ENCODE peak calls at places on chromosomes 6 and 20, in nine cellular contexts. N is stomach, Z is K562, L is transverse colon, U is endothelial cell of umbilical vein, X is sigmoid colon, I is HCT116, J is spleen, Y is suprapubic skin. A is an unnamed sample.

GRCh38 chr6:106163966-106164877 is 78.1 kb downstream of the PRDM1 start:
- DNase-seq in X (peak), U (no peak), Z (no peak), L (peak), Y (no peak), I (no peak), J (peak), N (no peak), A (no peak)

GRCh38 chr6:126764104-126764503 is 354.4 kb upstream of the RSPO3 start:
- DNase-seq in Z (no peak), X (no peak), J (no peak), I (no peak), L (no peak), U (no peak), N (no peak), Y (no peak), A (no peak)

GRCh38 chr6:157233686-157234085 is 89.6 kb downstream of the TMEM242 start:
- DNase-seq in X (peak), L (no peak), U (no peak), Z (no peak), N (no peak), I (no peak), Y (peak), J (no peak), A (no peak)

GRCh38 chr6:53233309-53233708 is 84.7 kb upstream of the GCM1 start:
- DNase-seq in X (no peak), I (no peak), Y (no peak), J (no peak), Z (no peak), L (no peak), U (no peak), N (no peak), A (no peak)

GRCh38 chr6:113396644-113397201 is 460.4 kb upstream of the MARCKS start:
- DNase-seq in L (no peak), Z (no peak), X (no peak), U (no peak), N (peak), J (no peak), Y (no peak), I (no peak), A (no peak)

GRCh38 chr6:139378882-139379341 is 4.5 kb upstream of the CITED2 start:
- DNase-seq in N (no peak), L (no peak), Y (no peak), J (no peak), X (no peak), U (no peak), Z (no peak), I (no peak), A (no peak)

GRCh38 chr6:133040025-133040838 is 200.9 kb upstream of the EYA4 start:
- DNase-seq in N (no peak), J (no peak), Y (no peak), I (peak), Z (no peak), U (peak), L (no peak), X (no peak), A (no peak)

GRCh38 chr6:5072440-5072839 is 12.7 kb upstream of the PPP1R3G start:
- DNase-seq in Y (no peak), L (no peak), N (no peak), I (no peak), J (no peak), U (no peak), X (no peak), Z (no peak), A (no peak)

GRCh38 chr6:145705561-145705960 is 29.8 kb downstream of the EPM2A start:
- DNase-seq in L (no peak), U (peak), J (no peak), Z (no peak), N (no peak), X (no peak), I (no peak), Y (no peak), A (no peak)

GRCh38 chr6:15623282-15624116 is 39.3 kb downstream of the DTNBP1 start:
- DNase-seq in Y (no peak), L (no peak), U (peak), X (peak), J (no peak), Z (no peak), I (no peak), N (no peak), A (no peak)

GRCh38 chr20:32648761-32649615 is 24.8 kb downstream of the C20orf203 start:
- DNase-seq in J (no peak), L (no peak), N (no peak), Y (no peak), X (no peak), I (peak), U (no peak), Z (no peak), A (no peak)

GRCh38 chr6:82006027-82006738 is 241.4 kb downstream of the IBTK start:
- DNase-seq in Y (no peak), L (peak), J (no peak), U (no peak), N (no peak), Z (no peak), I (no peak), X (no peak), A (no peak)

GRCh38 chr6:102216232-102216631 is 822.7 kb downstream of the GRIK2 start:
- DNase-seq in L (no peak), I (no peak), J (no peak), X (no peak), U (no peak), Z (no peak), N (no peak), Y (no peak), A (no peak)

GRCh38 chr6:125370343-125370742 is 68.6 kb upstream of the HDDC2 start:
- DNase-seq in Y (no peak), U (no peak), L (no peak), X (no peak), I (no peak), J (no peak), N (no peak), Z (no peak), A (no peak)

GRCh38 chr6:85068221-85068620 is 303.8 kb upstream of the TBX18 start:
- DNase-seq in L (no peak), I (no peak), Z (no peak), U (no peak), J (no peak), N (no peak), Y (no peak), X (no peak), A (no peak)

GRCh38 chr6:67639161-67639560 is 995.9 kb upstream of the ADGRB3 start:
- DNase-seq in X (no peak), J (no peak), I (no peak), L (no peak), N (no peak), Y (no peak), Z (no peak), U (no peak), A (no peak)

GRCh38 chr6:145544031-145544430 is 191.3 kb downstream of the EPM2A start:
- DNase-seq in X (no peak), Y (no peak), I (peak), U (no peak), L (no peak), J (no peak), Z (no peak), N (no peak), A (no peak)

GRCh38 chr6:167495506-167496391 is 170.9 kb downstream of the TTLL2 start:
- DNase-seq in Z (no peak), I (no peak), X (peak), Y (no peak), U (no peak), J (no peak), L (no peak), N (no peak), A (no peak)

GRCh38 chr20:23881371-23881770 is 1.8 kb upstream of the CST5 start:
- DNase-seq in Z (no peak), U (no peak), X (no peak), Y (no peak), J (no peak), N (no peak), I (no peak), L (no peak), A (no peak)

GRCh38 chr20:40688129-40689099 is 622 bp downstream of the MAFB start:
- DNase-seq in X (no peak), L (no peak), J (no peak), Y (no peak), Z (no peak), I (no peak), N (no peak), U (no peak), A (no peak)

GRCh38 chr20:40686893-40687292 is 2.1 kb downstream of the MAFB start:
- DNase-seq in I (no peak), U (no peak), L (no peak), J (no peak), Y (no peak), X (no peak), Z (no peak), N (no peak), A (no peak)

GRCh38 chr20:40689100-40689942 is at the start of gene MAFB:
- DNase-seq in N (peak), U (peak), X (peak), I (no peak), L (peak), Y (peak), J (peak), Z (peak), A (peak)

GRCh38 chr20:40686434-40686882 is 2.6 kb downstream of the MAFB start:
- DNase-seq in L (no peak), Y (no peak), X (no peak), Z (no peak), I (no peak), U (peak), N (no peak), J (no peak), A (no peak)

GRCh38 chr20:40687384-40688128 is 1.5 kb downstream of the MAFB start:
- DNase-seq in L (no peak), X (no peak), Y (peak), Z (no peak), J (peak), I (no peak), U (peak), N (peak), A (peak)
- TF ChIP-seq POLR2A in L (no peak), X (no peak), Y (no peak), Z (no peak), J (no peak), I (no peak), U (no peak), N (no peak), A (peak)

GRCh38 chr6:26185004-26185403 is 97.8 kb downstream of the HFE start:
- DNase-seq in N (no peak), J (no peak), U (no peak), I (no peak), Y (no peak), L (no peak), Z (no peak), X (no peak), A (no peak)

GRCh38 chr6:26183581-26184408 is 96.6 kb downstream of the HFE start:
- DNase-seq in J (peak), U (peak), N (peak), Y (no peak), L (peak), I (no peak), X (peak), Z (no peak), A (peak)

GRCh38 chr6:26184492-26184891 is 97.3 kb downstream of the HFE start:
- DNase-seq in L (no peak), Y (no peak), Z (no peak), N (no peak), J (no peak), U (no peak), I (no peak), X (no peak), A (no peak)

GRCh38 chr6:26185802-26186201 is 98.6 kb downstream of the HFE start:
- DNase-seq in N (no peak), Y (no peak), Z (no peak), J (no peak), L (no peak), X (no peak), I (no peak), U (no peak), A (no peak)

GRCh38 chr6:26183237-26183580 is 96.0 kb downstream of the HFE start:
- DNase-seq in J (no peak), L (no peak), I (no peak), U (no peak), Y (no peak), N (no peak), X (no peak), Z (no peak), A (no peak)
- H3K27ac ChIP-seq in J (peak), L (peak), I (no peak), U (peak), Y (peak), N (peak), X (peak), Z (no peak), A (peak)

GRCh38 chr6:25016311-25016710 is 80.6 kb upstream of the RIPOR2 start:
- DNase-seq in Z (no peak), J (no peak), I (no peak), N (no peak), Y (no peak), U (no peak), X (no peak), L (no peak), A (no peak)

GRCh38 chr6:25012657-25013056 is 76.9 kb upstream of the RIPOR2 start:
- DNase-seq in N (no peak), J (no peak), L (no peak), Z (no peak), I (no peak), X (no peak), Y (no peak), U (peak), A (no peak)

GRCh38 chr6:25013249-25013648 is 77.5 kb upstream of the RIPOR2 start:
- DNase-seq in L (no peak), J (no peak), X (no peak), Z (no peak), N (no peak), Y (no peak), I (no peak), U (no peak), A (no peak)

GRCh38 chr6:25014375-25014774 is 78.6 kb upstream of the RIPOR2 start:
- DNase-seq in N (no peak), L (no peak), Z (no peak), U (no peak), Y (no peak), X (no peak), J (no peak), I (no peak), A (no peak)

DNA sequence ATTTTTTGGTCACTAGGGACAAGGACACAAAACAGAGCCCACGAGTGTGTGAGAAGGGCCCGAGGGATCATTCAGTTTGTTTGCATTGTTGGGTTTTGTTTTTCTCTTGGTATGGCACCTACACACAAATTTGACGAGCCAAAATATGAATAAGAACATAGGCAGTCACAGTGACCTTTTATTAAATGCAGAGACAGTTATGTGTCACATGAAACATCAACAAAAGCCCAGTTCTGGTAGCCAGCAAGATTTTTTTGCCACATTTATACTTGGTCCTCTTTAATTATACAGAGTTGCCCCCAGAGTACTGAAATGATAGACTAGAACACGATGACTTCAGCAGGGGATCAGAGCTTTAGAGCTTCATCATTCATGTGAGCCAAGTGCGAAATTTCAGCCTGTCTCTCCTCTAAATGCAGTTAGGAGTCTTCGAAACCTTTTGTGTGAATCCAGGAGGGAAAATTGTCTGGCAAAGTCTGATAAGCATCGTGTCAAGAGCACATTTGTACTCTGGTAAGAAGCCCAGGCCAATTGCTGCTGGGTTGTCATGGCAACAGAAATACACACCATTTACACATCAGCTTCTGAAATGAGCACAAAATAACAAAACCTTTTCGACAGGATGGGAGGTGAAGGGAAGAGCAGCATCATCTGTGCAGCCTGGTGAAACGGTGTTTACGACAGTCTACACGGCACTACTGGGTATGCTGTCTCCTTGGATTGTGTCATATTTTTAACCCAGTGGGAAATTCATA is 79.2 kb upstream of the RIPOR2 start:
- DNase-seq in U (peak), N (no peak), Z (no peak), X (peak), J (no peak), L (no peak), Y (no peak), I (no peak), A (no peak)
- TF ChIP-seq POLR2AphosphoS5 in U (no peak), N (no peak), Z (no peak), X (peak), J (no peak), L (no peak), Y (peak), I (no peak), A (no peak)

GRCh38 chr20:64079273-64080012 is at the start of gene RGS19:
- DNase-seq in U (peak), Y (no peak), Z (peak), N (peak), J (peak), I (no peak), L (peak), X (peak), A (peak)
- TF ChIP-seq POLR2A in U (peak), Y (no peak), Z (peak), N (no peak), J (peak), I (no peak), L (no peak), X (no peak), A (no peak)

GRCh38 chr20:35176132-35176531 is 4.3 kb downstream of the PROCR start:
- DNase-seq in U (no peak), I (no peak), L (no peak), X (no peak), Y (no peak), Z (no peak), J (no peak), N (no peak), A (no peak)

GRCh38 chr20:35173576-35174192 is 1.8 kb downstream of the PROCR start:
- DNase-seq in X (no peak), Y (no peak), I (no peak), U (peak), N (no peak), L (no peak), J (no peak), Z (no peak), A (no peak)

GRCh38 chr20:35171753-35172433 is at the start of gene PROCR:
- DNase-seq in Z (peak), I (peak), L (peak), N (peak), U (peak), J (peak), X (peak), Y (peak), A (peak)

GRCh38 chr20:35172434-35172806 is 548 bp downstream of the PROCR start:
- DNase-seq in Z (no peak), J (no peak), N (no peak), X (no peak), L (no peak), I (no peak), Y (no peak), U (no peak), A (no peak)

DNA sequence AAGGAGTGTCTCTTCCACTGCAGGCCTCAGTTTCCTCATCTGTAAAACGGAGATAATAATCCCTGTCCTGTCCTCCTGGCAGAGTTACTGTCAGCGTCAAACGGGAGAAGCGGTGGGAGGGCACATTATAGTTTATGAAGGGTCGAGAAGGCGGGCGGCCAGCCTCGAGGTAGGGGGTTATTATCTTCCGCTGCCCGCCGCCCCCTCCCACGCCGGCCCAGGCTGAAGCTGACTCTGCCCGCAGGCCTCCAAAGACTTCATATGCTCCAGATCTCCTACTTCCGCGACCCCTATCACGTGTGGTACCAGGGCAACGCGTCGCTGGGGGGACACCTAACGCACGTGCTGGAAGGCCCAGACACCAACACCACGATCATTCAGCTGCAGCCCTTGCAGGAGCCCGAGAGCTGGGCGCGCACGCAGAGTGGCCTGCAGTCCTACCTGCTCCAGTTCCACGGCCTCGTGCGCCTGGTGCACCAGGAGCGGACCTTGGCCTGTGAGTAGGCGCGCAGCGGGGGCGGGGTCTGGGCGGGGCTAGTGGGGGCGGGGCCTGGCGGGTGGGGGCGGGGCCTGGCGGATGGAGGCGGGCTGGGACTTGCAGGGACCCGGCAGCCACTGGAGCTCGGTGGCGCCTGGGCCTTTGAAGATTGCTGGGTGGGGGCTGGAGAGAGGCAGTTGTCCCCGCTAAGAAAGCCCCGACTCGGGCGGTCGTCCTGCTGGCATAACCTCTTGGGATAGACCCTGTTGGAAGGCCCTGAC is 2.8 kb downstream of the PROCR start:
- DNase-seq in L (peak), Y (no peak), Z (peak), X (no peak), U (peak), N (peak), J (peak), I (no peak), A (no peak)
- H3K27ac ChIP-seq in L (no peak), Y (no peak), Z (peak), X (no peak), U (peak), N (peak), J (no peak), I (no peak), A (no peak)

GRCh38 chr6:36685198-36685919 is 6.8 kb downstream of the CDKN1A start:
- DNase-seq in J (no peak), U (no peak), I (no peak), Z (no peak), N (no peak), Y (no peak), X (no peak), L (no peak), A (no peak)
- TF ChIP-seq POLR2AphosphoS5 in J (no peak), U (no peak), I (peak), Z (no peak), N (no peak), Y (no peak), X (no peak), L (peak), A (no peak)

DNA sequence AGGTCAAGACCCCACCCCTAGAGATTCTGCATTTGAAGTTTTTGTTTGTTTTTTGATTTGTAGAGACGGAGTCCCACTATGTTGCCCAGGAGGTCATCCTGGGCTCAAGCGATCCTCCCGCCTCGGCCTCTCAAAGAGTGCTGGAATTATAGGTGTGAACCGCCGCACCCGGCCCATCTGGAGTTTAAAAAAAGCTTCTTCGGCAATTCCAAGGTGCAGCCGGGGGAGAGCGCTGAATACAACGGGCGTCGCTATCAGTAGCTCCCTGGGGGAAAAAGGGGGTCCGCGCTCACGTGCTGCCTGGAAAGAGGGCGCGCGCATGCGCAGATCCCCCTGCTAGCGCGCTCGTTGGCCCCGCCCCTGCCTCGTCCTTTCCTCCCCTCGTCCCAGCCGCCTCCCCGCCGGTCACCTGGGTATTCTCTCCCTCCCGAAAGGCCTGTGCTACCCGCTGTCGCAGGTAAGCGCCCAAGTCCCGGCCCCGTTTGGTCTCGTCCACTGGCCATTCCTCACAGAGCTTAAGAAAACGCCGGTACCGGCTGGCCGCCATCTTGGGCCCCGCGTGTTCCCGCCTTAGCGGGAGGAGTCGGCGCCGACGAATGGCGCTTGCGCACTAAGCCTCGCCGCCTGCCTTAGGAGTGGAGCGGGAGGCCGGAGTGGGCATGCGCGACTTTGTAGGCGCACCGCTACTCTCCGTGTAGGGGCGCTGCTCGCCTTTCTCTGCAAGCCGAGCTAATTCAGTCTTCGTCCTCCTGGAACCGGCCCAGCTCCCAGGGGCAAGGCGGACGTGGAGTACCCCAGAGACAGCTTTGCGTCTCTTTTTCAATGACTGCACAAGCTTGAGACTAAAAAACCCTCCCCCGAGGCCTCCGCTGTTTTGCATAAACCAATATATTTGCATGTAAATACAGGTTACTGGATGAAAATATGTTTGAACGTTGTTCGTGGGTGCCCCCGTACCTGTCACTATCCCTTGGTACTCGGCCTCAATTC is at the start of gene UQCC2:
- DNase-seq in N (peak), X (peak), J (peak), U (peak), I (peak), L (peak), Z (peak), Y (peak), A (peak)
- TF ChIP-seq POLR2A in N (no peak), X (peak), J (no peak), U (peak), I (peak), L (peak), Z (peak), Y (peak), A (peak)

A was measured in prostate gland.